ENCODE peak calls at places on chromosomes 13 and 19, in ten cellular contexts. C is lung, K is cardiac fibroblast, R is HL-60, I is coronary artery, G is GM13976, D is astrocyte, B is mesothelial cell of epicardium, F is HFFc6, V is neural crest cell. J is an unnamed sample.

GRCh38 chr13:36344886-36345437 is 1.2 kb downstream of the SPART start:
- DNase-seq in D (no peak), V (no peak), C (no peak), I (no peak), K (peak), G (no peak), B (no peak), R (peak), F (no peak), J (no peak)

GRCh38 chr13:24454100-24454499 is 58.5 kb downstream of the PARP4 start:
- DNase-seq in I (no peak), K (no peak), F (no peak), G (no peak), R (no peak), V (no peak), B (no peak), C (no peak), D (no peak), J (no peak)

GRCh38 chr13:27622102-27622820 is 569 bp downstream of the POLR1D start:
- DNase-seq in B (no peak), R (peak), C (no peak), D (peak), K (peak), I (no peak), F (peak), V (no peak), G (no peak), J (no peak)

GRCh38 chr13:20848944-20849343 is 53.6 kb downstream of the XPO4 start:
- DNase-seq in I (no peak), C (no peak), V (no peak), F (no peak), R (no peak), B (no peak), D (peak), K (no peak), G (no peak), J (no peak)

GRCh38 chr19:5130371-5131030 is 161.6 kb downstream of the KDM4B start:
- DNase-seq in F (no peak), D (no peak), K (no peak), G (peak), I (no peak), R (no peak), B (no peak), C (no peak), V (no peak), J (no peak)

GRCh38 chr19:10193666-10194499 is 870 bp downstream of the DNMT1 start:
- DNase-seq in K (peak), I (peak), C (no peak), R (no peak), V (no peak), D (peak), G (no peak), B (no peak), F (peak), J (no peak)

GRCh38 chr13:108212901-108213300 is 2.4 kb downstream of the LIG4 start:
- DNase-seq in I (no peak), C (no peak), B (no peak), R (no peak), G (peak), F (no peak), V (no peak), D (no peak), K (no peak), J (no peak)

GRCh38 chr13:26216042-26216441 is 6.1 kb downstream of the RNF6 start:
- DNase-seq in B (no peak), R (no peak), K (no peak), I (no peak), V (no peak), D (no peak), F (no peak), C (no peak), G (no peak), J (no peak)

GRCh38 chr13:40478775-40479174 is 187.7 kb downstream of the FOXO1 start:
- DNase-seq in C (no peak), D (no peak), B (no peak), I (no peak), F (no peak), G (no peak), K (no peak), V (no peak), R (no peak), J (no peak)

GRCh38 chr19:41785653-41786052 is 10.7 kb upstream of the CEACAM3 start:
- DNase-seq in C (peak), G (peak), K (peak), I (no peak), B (no peak), V (peak), R (peak), F (peak), D (peak), J (peak)

GRCh38 chr13:41059896-41060722 is 1.2 kb upstream of the WBP4 start:
- DNase-seq in C (peak), V (peak), I (peak), F (peak), K (peak), B (peak), G (peak), R (peak), D (peak), J (peak)

GRCh38 chr19:37583340-37583739 is 11.3 kb downstream of the ZNF571 start:
- DNase-seq in V (no peak), R (no peak), B (no peak), I (no peak), D (no peak), K (no peak), G (no peak), F (no peak), C (no peak), J (no peak)

GRCh38 chr19:6465006-6465405 is 935 bp downstream of the CRB3 start:
- DNase-seq in B (no peak), I (no peak), F (no peak), V (no peak), G (no peak), C (peak), D (no peak), R (no peak), K (no peak), J (no peak)

GRCh38 chr19:6466526-6467248 is 2.6 kb downstream of the CRB3 start:
- DNase-seq in B (no peak), K (no peak), V (no peak), I (no peak), F (no peak), R (no peak), G (no peak), D (no peak), C (no peak), J (no peak)

GRCh38 chr19:6464070-6464873 is at the start of gene CRB3:
- DNase-seq in V (no peak), F (no peak), B (peak), I (no peak), C (peak), K (no peak), R (no peak), D (no peak), G (no peak), J (peak)

GRCh38 chr19:6467384-6467783 is 3.3 kb downstream of the CRB3 start:
- DNase-seq in I (no peak), B (no peak), R (no peak), G (peak), F (no peak), C (no peak), D (no peak), V (no peak), K (no peak), J (no peak)

GRCh38 chr19:6465663-6466062 is 1.6 kb downstream of the CRB3 start:
- DNase-seq in C (no peak), B (no peak), R (no peak), G (no peak), D (no peak), I (no peak), K (no peak), V (no peak), F (no peak), J (no peak)
- TF ChIP-seq CTCF in C (no peak), B (no peak), R (no peak), G (no peak), D (no peak), I (no peak), K (no peak), V (no peak), F (no peak), J (no peak)

GRCh38 chr19:40585677-40586422 is 9.2 kb downstream of the SHKBP1 start:
- DNase-seq in D (peak), V (no peak), I (no peak), K (peak), R (peak), C (peak), G (no peak), F (peak), B (no peak), J (no peak)

GRCh38 chr19:40583283-40583682 is 6.6 kb downstream of the SHKBP1 start:
- DNase-seq in D (no peak), F (no peak), C (no peak), R (no peak), K (no peak), V (no peak), I (no peak), B (no peak), G (no peak), J (no peak)

GRCh38 chr19:40582467-40582866 is 5.8 kb downstream of the SHKBP1 start:
- DNase-seq in I (no peak), D (no peak), K (no peak), B (no peak), V (no peak), R (no peak), G (no peak), F (no peak), C (no peak), J (no peak)

GRCh38 chr19:40585241-40585640 is 8.6 kb downstream of the SHKBP1 start:
- DNase-seq in R (no peak), F (no peak), D (no peak), I (no peak), C (no peak), V (no peak), K (peak), G (no peak), B (no peak), J (no peak)

DNA sequence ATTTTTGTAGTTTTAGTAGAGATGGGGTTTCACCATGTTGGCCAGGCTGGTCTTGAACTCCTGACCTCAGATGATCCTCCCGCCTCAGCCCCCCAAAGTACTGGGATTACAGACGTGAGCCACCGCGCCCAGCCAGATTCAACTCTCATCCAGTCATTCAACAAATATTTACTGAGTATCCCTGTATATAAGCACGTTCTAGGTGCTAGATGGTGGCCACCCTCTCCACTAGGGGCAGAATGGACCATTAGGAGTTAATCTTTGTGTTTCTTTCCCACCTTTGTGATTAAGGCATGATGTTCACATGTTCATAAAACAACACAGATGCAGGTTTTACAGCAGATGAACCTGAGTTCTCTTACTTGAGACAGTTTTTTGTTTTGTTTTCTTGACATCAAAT is 7.3 kb downstream of the SHKBP1 start:
- DNase-seq in D (no peak), C (no peak), K (peak), G (no peak), F (no peak), I (no peak), V (no peak), R (no peak), B (no peak), J (no peak)
- TF ChIP-seq CTCF in D (peak), C (no peak), K (peak), G (no peak), F (peak), I (no peak), V (peak), R (no peak), B (no peak), J (peak)

GRCh38 chr13:79642596-79642995 is 161.6 kb downstream of the NDFIP2 start:
- DNase-seq in I (no peak), C (no peak), D (no peak), V (no peak), B (no peak), F (no peak), R (no peak), G (no peak), K (no peak), J (no peak)
- TF ChIP-seq CTCF in I (no peak), C (no peak), D (no peak), V (no peak), B (no peak), F (no peak), R (no peak), G (no peak), K (no peak), J (no peak)

GRCh38 chr19:28948531-28948930 is 264.4 kb downstream of the UQCRFS1 start:
- DNase-seq in K (no peak), C (no peak), G (no peak), V (no peak), D (no peak), I (no peak), B (no peak), F (no peak), R (no peak), J (no peak)

GRCh38 chr19:28940751-28941500 is 272.0 kb downstream of the UQCRFS1 start:
- DNase-seq in G (no peak), B (no peak), D (no peak), I (no peak), C (no peak), K (peak), V (no peak), F (peak), R (no peak), J (no peak)

GRCh38 chr19:28949027-28949426 is 263.9 kb downstream of the UQCRFS1 start:
- DNase-seq in C (no peak), I (no peak), F (no peak), D (no peak), B (no peak), K (no peak), V (no peak), G (no peak), R (no peak), J (no peak)

GRCh38 chr19:28941833-28942232 is 271.1 kb downstream of the UQCRFS1 start:
- DNase-seq in C (no peak), I (no peak), D (no peak), R (no peak), F (no peak), V (no peak), G (no peak), K (no peak), B (no peak), J (no peak)

GRCh38 chr19:28943651-28944050 is 269.3 kb downstream of the UQCRFS1 start:
- DNase-seq in I (no peak), R (no peak), D (no peak), K (no peak), G (no peak), V (no peak), F (no peak), B (no peak), C (no peak), J (no peak)
- TF ChIP-seq CTCF in I (no peak), R (no peak), D (no peak), K (no peak), G (no peak), V (no peak), F (peak), B (no peak), C (no peak), J (no peak)

GRCh38 chr13:31310356-31310755 is 110.6 kb downstream of the B3GLCT start:
- DNase-seq in C (no peak), I (no peak), F (no peak), D (no peak), V (no peak), B (no peak), G (no peak), R (no peak), K (no peak), J (no peak)

GRCh38 chr13:31320946-31321345 is 121.2 kb downstream of the B3GLCT start:
- DNase-seq in C (no peak), I (no peak), V (no peak), D (no peak), G (no peak), B (no peak), F (no peak), R (no peak), K (no peak), J (no peak)

GRCh38 chr13:31310781-31311180 is 111.0 kb downstream of the B3GLCT start:
- DNase-seq in C (no peak), F (no peak), R (no peak), I (no peak), D (no peak), G (no peak), K (no peak), B (no peak), V (no peak), J (peak)

GRCh38 chr13:31314961-31315360 is 115.2 kb downstream of the B3GLCT start:
- DNase-seq in I (no peak), B (no peak), V (no peak), C (no peak), K (no peak), G (no peak), F (no peak), R (no peak), D (no peak), J (no peak)
- TF ChIP-seq CTCF in I (no peak), B (no peak), V (no peak), C (no peak), K (no peak), G (no peak), F (no peak), R (no peak), D (no peak), J (no peak)

GRCh38 chr19:49799798-49800376 is 13.2 kb downstream of the FUZ start:
- DNase-seq in V (no peak), K (no peak), C (no peak), G (no peak), R (no peak), F (no peak), B (no peak), D (no peak), I (no peak), J (no peak)
- TF ChIP-seq CTCF in V (peak), K (no peak), C (no peak), G (no peak), R (no peak), F (peak), B (no peak), D (no peak), I (no peak), J (no peak)

J was measured in nephron progenitor cell.